ENCODE peak calls at places on chromosomes 6 and 20, in four cellular contexts. B is GM12865, V is ovary, E is cardiac fibroblast. W is an unnamed sample.
A peak's percentile ranks its signal among the peaks of the same experiment; 100 is the strongest.

GRCh38 chr6:154432533-154433476 is 76.2 kb upstream of the IPCEF1 start:
- DNase-seq in B (no peak), V (no peak), E (peak; percentile 94), W (no peak)

GRCh38 chr6:1200706-1201105 is 111.2 kb upstream of the FOXQ1 start:
- DNase-seq in B (no peak), V (no peak), E (peak; percentile 4), W (no peak)

GRCh38 chr20:38935285-38935684 is 9.1 kb downstream of the FAM83D start:
- DNase-seq in B (no peak), V (no peak), E (peak; percentile 56), W (no peak)

GRCh38 chr6:31304683-31305082 is 32.8 kb upstream of the HLA-C start:
- DNase-seq in B (peak; percentile 29), V (no peak), E (no peak), W (no peak)

GRCh38 chr6:145175470-145175869 is 559.9 kb downstream of the EPM2A start:
- DNase-seq in B (no peak), V (no peak), E (no peak), W (no peak)

GRCh38 chr6:155444120-155444917 is 11.3 kb downstream of the NOX3 start:
- DNase-seq in B (no peak), V (no peak), E (no peak), W (no peak)

GRCh38 chr6:29651413-29652197 is 5.3 kb upstream of the MOG start:
- DNase-seq in B (peak; percentile 46), V (no peak), E (peak; percentile 52), W (no peak)

GRCh38 chr20:8854566-8854965 is 214.3 kb upstream of the PLCB4 start:
- DNase-seq in B (no peak), V (peak; percentile 57), E (peak; percentile 78), W (no peak)

GRCh38 chr6:26087284-26088115 is at the start of gene HFE:
- DNase-seq in B (peak; percentile 25), V (peak; percentile 70), E (peak; percentile 70), W (no peak)

GRCh38 chr6:80477591-80478370 is 371.3 kb downstream of the BCKDHB start:
- DNase-seq in B (no peak), V (no peak), E (no peak), W (no peak)

GRCh38 chr6:28542440-28543293 is 17.0 kb downstream of the GPX5 start:
- DNase-seq in B (peak; percentile 88), V (peak; percentile 35), E (peak; percentile 81), W (peak; percentile 84)

GRCh38 chr6:63807056-63807455 is 171.5 kb downstream of the PHF3 start:
- DNase-seq in B (no peak), V (no peak), E (peak; percentile 30), W (peak; percentile 63)

GRCh38 chr20:59705651-59706101 is 101.3 kb downstream of the PHACTR3 start:
- DNase-seq in B (no peak), V (no peak), E (no peak), W (no peak)
- TF ChIP-seq CTCF in B (peak; percentile 1), V (no peak), E (no peak), W (no peak)

GRCh38 chr20:47274449-47275108 is 81.9 kb downstream of the ZMYND8 start:
- DNase-seq in B (peak; percentile 81), V (no peak), E (peak; percentile 94), W (no peak)
- H3K4me3 ChIP-seq in B (peak overlapping the region; percentile 18), V (no peak overlapping the region), E (no peak overlapping the region), W (no peak overlapping the region)

DNA sequence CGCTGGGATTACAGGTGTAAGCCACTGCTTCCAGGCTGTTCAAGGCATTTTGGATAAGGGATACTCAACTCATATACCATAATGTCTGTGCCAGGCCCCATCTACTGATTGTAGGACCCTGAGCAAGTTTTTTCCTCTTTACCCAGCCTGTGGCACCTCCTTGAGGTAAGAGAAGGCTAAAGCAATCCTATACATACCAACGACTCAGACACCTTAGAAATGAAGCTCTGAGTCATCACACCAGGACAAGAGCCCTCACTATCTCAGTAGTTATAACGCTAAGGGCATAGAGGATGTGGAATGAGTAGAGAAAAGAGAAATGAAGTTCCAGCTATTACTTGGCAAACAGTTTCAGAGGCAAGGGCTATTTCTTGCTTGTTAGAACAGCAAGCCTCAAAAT is 16.9 kb downstream of the NDRG3 start:
- DNase-seq in B (peak; percentile 42), V (no peak), E (peak; percentile 8), W (no peak)
- TF ChIP-seq CTCF in B (peak; percentile 23), V (no peak), E (no peak), W (no peak)

GRCh38 chr20:63894358-63895201 is at the start of gene DNAJC5:
- DNase-seq in B (peak; percentile 97), V (peak; percentile 97), E (peak; percentile 96), W (peak; percentile 81)
- H3K4me3 ChIP-seq in B (peak within 1 kb of the TSS; percentile 92), V (peak within 1 kb of the TSS; percentile 69), E (peak within 1 kb of the TSS; percentile 61), W (peak within 1 kb of the TSS; percentile 64)

GRCh38 chr20:2658414-2659354 is 5.3 kb downstream of the IDH3B start:
- DNase-seq in B (peak; percentile 51), V (no peak), E (no peak), W (no peak)
- TF ChIP-seq CTCF in B (no peak), V (no peak), E (no peak), W (no peak)

DNA sequence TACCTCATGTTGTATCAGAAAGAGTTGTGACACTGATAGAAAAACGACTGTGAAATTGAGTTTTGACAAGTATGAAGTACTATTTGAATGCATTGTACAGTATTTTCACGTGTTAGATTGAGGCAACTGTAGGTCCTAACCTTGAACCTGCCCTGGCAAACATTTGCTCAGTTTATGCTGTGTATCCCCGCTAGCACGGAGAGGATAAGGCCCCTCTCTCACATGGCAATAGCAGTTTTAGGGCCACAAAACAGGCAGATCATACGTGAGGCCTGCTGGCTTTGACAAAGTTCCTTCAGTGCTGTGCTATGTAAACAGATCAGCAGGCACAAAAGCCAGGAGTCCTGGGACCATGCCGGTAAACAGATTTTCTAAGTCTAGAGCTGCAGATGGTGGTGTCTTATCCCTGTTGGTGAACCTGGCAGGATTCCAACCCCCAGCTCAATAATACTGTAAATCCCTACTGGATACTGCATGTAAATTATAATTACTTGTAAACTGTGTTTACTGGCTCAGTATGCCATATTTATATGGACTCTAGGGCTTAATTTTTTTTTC is 23.8 kb upstream of the FAM217A start:
- DNase-seq in B (no peak), V (no peak), E (no peak), W (peak; percentile 74)
- H3K4me3 ChIP-seq in B (no peak overlapping the region), V (no peak overlapping the region), E (no peak overlapping the region), W (no peak overlapping the region)

DNA sequence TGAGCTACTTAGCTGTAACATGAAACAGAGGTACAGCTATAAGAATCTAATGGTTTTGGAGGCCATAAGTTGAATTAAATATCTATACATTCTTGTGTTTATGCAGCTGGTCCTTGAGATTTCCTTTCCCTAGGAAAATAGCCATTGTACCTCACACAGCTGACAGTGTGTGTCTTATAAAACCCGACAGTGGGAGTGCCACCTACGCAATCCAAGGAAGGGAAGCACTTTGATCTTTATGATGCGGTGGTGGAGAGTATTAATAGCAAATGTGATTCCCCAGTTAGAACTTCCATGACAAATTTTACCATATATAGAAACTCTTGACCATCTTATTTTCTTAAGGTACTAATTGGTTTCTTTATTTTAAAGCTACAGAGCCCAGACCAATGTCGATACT is 149.5 kb downstream of the TMEM200A start:
- DNase-seq in B (no peak), V (no peak), E (no peak), W (no peak)
- TF ChIP-seq CTCF in B (no peak), V (no peak), E (no peak), W (no peak)